ENCODE peak calls at places on chromosomes 16 and 17, in four cellular contexts. O is SW 1271; C is activated CD8-positive, alpha-beta memory T cell treated with anti-CD3 and anti-CD28 coated beads for 4 hours; W is RWPE2. B is an unnamed sample.

GRCh38 chr16:24520983-24521382 is 18.4 kb upstream of the RBBP6 start:
- DNase-seq in W (no peak), C (no peak), O (no peak), B (no peak)

GRCh38 chr16:48164907-48165715 is 9.3 kb upstream of the ABCC12 start:
- DNase-seq in C (peak; percentile 35), W (no peak), O (peak; percentile 41), B (peak; percentile 46)

GRCh38 chr17:49676276-49676868 is 1.5 kb downstream of the SPOP start:
- DNase-seq in C (no peak), O (peak; percentile 22), W (no peak), B (no peak)

GRCh38 chr17:28366605-28367004 is 1.6 kb upstream of the SEBOX start:
- DNase-seq in W (no peak), C (no peak), O (no peak), B (no peak)

GRCh38 chr16:81524382-81524781 is 79.8 kb downstream of the CMIP start:
- DNase-seq in O (no peak), W (no peak), C (peak; percentile 29), B (no peak)

GRCh38 chr17:13074026-13074425 is 56.2 kb upstream of the ELAC2 start:
- DNase-seq in W (no peak), O (no peak), C (no peak), B (no peak)

GRCh38 chr17:82838386-82839063 is 1.3 kb downstream of the ZNF750 start:
- DNase-seq in C (no peak), W (peak; percentile 20), O (no peak), B (no peak)

GRCh38 chr17:32393904-32394303 is 43.9 kb downstream of the ZNF207 start:
- DNase-seq in C (no peak), O (no peak), W (no peak), B (no peak)

GRCh38 chr17:76772842-76773521 is 35.1 kb downstream of the MFSD11 start:
- DNase-seq in C (peak; percentile 20), W (peak; percentile 71), O (peak; percentile 54), B (no peak)

GRCh38 chr17:67245694-67246397 is 850 bp upstream of the HELZ start:
- DNase-seq in W (peak; percentile 62), O (no peak), C (no peak), B (no peak)

GRCh38 chr16:30949655-30950515 is 1.0 kb downstream of the ORAI3 start:
- DNase-seq in O (peak; percentile 91), W (peak; percentile 98), C (no peak), B (no peak)

GRCh38 chr16:88634141-88634993 is 4.0 kb upstream of the IL17C start:
- DNase-seq in C (peak; percentile 43), W (no peak), O (no peak), B (no peak)

GRCh38 chr17:38693700-38694329 is 11.3 kb upstream of the MLLT6 start:
- DNase-seq in O (no peak), C (no peak), W (no peak), B (no peak)

GRCh38 chr17:74259667-74260524 is 14.1 kb upstream of the DNAI2 start:
- DNase-seq in W (no peak), O (no peak), C (no peak), B (no peak)

GRCh38 chr17:27181935-27182334 is 112.0 kb upstream of the WSB1 start:
- DNase-seq in C (no peak), O (no peak), W (no peak), B (no peak)

GRCh38 chr17:50569592-50569991 is 9.1 kb downstream of the CACNA1G start:
- DNase-seq in C (no peak), O (no peak), W (no peak), B (no peak)

GRCh38 chr17:5672141-5672540 is 87.8 kb upstream of the NLRP1 start:
- DNase-seq in O (no peak), C (no peak), W (peak; percentile 31), B (no peak)

GRCh38 chr17:1068356-1068755 is 71.4 kb downstream of the TIMM22 start:
- DNase-seq in C (no peak), O (no peak), W (peak; percentile 30), B (no peak)

B was measured in Panc1.